ENCODE peak calls at places on chromosomes 13 and 19, in eight cellular contexts. A is choroid plexus epithelial cell; I is Peyer's patch; X is left lung; L is CD8-positive, alpha-beta T cell; K is MM.1S; U is heart right ventricle; Z is astrocyte. M is an unnamed sample.

GRCh38 chr19:10565028-10565566 is 713 bp downstream of the KRI1 start:
- DNase-seq in A (peak), I (peak), X (no peak), L (peak), K (peak), U (peak), Z (no peak), M (no peak)

GRCh38 chr13:113863511-113864302 is at the start of gene GAS6:
- DNase-seq in A (peak), I (no peak), X (peak), L (no peak), K (peak), U (peak), Z (no peak), M (no peak)

GRCh38 chr13:41098761-41099160 is 33.8 kb downstream of the KBTBD6 start:
- DNase-seq in A (no peak), I (no peak), X (no peak), L (no peak), K (no peak), U (no peak), Z (no peak), M (no peak)

GRCh38 chr13:108060111-108060510 is 155.2 kb downstream of the LIG4 start:
- DNase-seq in A (no peak), I (no peak), X (no peak), L (no peak), K (no peak), U (no peak), Z (no peak), M (no peak)

GRCh38 chr13:31051999-31052398 is 109.7 kb downstream of the HSPH1 start:
- DNase-seq in A (no peak), I (no peak), X (no peak), L (no peak), K (no peak), U (no peak), Z (no peak), M (no peak)

GRCh38 chr13:105196052-105196451 is 1339.4 kb downstream of the EFNB2 start:
- DNase-seq in A (peak), I (no peak), X (no peak), L (no peak), K (no peak), U (no peak), Z (peak), M (no peak)

GRCh38 chr19:4390017-4390861 is 10.1 kb downstream of the SH3GL1 start:
- DNase-seq in A (peak), I (no peak), X (peak), L (no peak), K (no peak), U (peak), Z (no peak), M (no peak)

GRCh38 chr13:107721436-107721835 is 493.9 kb downstream of the LIG4 start:
- DNase-seq in A (peak), I (no peak), X (no peak), L (no peak), K (no peak), U (no peak), Z (no peak), M (no peak)

GRCh38 chr19:54114340-54114826 is 1.1 kb downstream of the TFPT start:
- DNase-seq in A (peak), I (peak), X (peak), L (peak), K (no peak), U (peak), Z (peak), M (peak)

GRCh38 chr13:98837896-98838295 is 85.4 kb upstream of the SLC15A1 start:
- DNase-seq in A (no peak), I (no peak), X (no peak), L (no peak), K (no peak), U (no peak), Z (no peak), M (no peak)

GRCh38 chr13:40158218-40158617 is 502.8 kb downstream of the COG6 start:
- DNase-seq in A (no peak), I (no peak), X (no peak), L (no peak), K (no peak), U (no peak), Z (no peak), M (no peak)

GRCh38 chr13:40024578-40024952 is 369.1 kb downstream of the COG6 start:
- DNase-seq in A (peak), I (no peak), X (no peak), L (no peak), K (no peak), U (no peak), Z (no peak), M (no peak)

GRCh38 chr13:33112745-33113144 is 96.5 kb downstream of the KL start:
- DNase-seq in A (peak), I (no peak), X (no peak), L (no peak), K (no peak), U (no peak), Z (no peak), M (no peak)

GRCh38 chr19:58531052-58531600 is 11.5 kb upstream of the ZBTB45 start:
- DNase-seq in A (no peak), I (no peak), X (no peak), L (no peak), K (no peak), U (no peak), Z (no peak), M (no peak)

GRCh38 chr13:40550130-40550529 is 116.3 kb downstream of the FOXO1 start:
- DNase-seq in A (peak), I (no peak), X (no peak), L (no peak), K (no peak), U (no peak), Z (peak), M (no peak)

GRCh38 chr13:50195045-50195444 is 179.8 kb downstream of the KCNRG start:
- DNase-seq in A (no peak), I (no peak), X (no peak), L (no peak), K (no peak), U (no peak), Z (no peak), M (no peak)

GRCh38 chr13:51778407-51778806 is 25.6 kb downstream of the DHRS12 start:
- DNase-seq in A (no peak), I (no peak), X (no peak), L (no peak), K (no peak), U (no peak), Z (no peak), M (no peak)

GRCh38 chr19:34155686-34156085 is 16.6 kb upstream of the LSM14A start:
- DNase-seq in A (peak), I (no peak), X (no peak), L (no peak), K (no peak), U (no peak), Z (peak), M (no peak)

GRCh38 chr13:33251131-33251629 is 34.4 kb downstream of the STARD13 start:
- DNase-seq in A (peak), I (no peak), X (no peak), L (no peak), K (peak), U (peak), Z (peak), M (no peak)

GRCh38 chr13:50080158-50080855 is 65.1 kb downstream of the KCNRG start:
- DNase-seq in A (peak), I (no peak), X (no peak), L (no peak), K (peak), U (no peak), Z (peak), M (peak)

GRCh38 chr13:43470610-43471009 is 316.2 kb downstream of the ENOX1 start:
- DNase-seq in A (no peak), I (no peak), X (no peak), L (no peak), K (no peak), U (no peak), Z (no peak), M (no peak)

GRCh38 chr19:16041571-16042386 is 34.5 kb upstream of the TPM4 start:
- DNase-seq in A (peak), I (peak), X (peak), L (peak), K (peak), U (peak), Z (peak), M (peak)
- H3K4me3 ChIP-seq in A (peak), I (no peak), X (no peak), L (no peak), K (no peak), U (no peak), Z (peak), M (peak)

GRCh38 chr13:19074519-19074918 is 107.1 kb downstream of the TUBA3C start:
- DNase-seq in A (no peak), I (no peak), X (no peak), L (no peak), K (no peak), U (no peak), Z (no peak), M (no peak)
- H3K4me3 ChIP-seq in A (no peak), I (no peak), X (no peak), L (no peak), K (no peak), U (no peak), Z (no peak), M (no peak)

DNA sequence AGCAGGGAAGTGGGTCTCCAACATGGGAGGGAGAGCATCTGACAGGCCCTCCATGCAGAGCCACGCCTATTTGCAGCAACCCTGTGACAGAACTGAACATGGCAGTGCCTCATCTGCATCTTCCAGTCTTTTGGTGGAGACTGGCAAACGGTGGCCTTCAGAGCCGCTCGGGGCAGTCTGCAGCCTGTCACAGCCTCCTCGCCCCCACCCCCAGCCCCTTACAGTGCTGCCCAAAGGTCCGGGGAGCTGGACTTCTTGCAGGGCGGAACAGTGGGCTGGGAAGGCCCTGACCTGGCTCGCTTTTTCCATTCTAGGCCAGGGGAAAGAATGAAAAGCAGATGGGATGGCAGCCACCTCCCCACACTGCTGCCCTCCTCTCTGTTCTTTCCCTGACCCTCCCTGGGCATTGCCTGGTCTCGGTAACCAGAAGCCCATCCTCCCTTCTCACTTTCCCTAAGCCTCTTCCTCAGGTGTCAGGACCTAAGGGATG is 2.7 kb downstream of the CALM3 start:
- DNase-seq in A (no peak), I (peak), X (no peak), L (no peak), K (no peak), U (no peak), Z (no peak), M (no peak)
- H3K4me3 ChIP-seq in A (peak), I (no peak), X (no peak), L (no peak), K (no peak), U (no peak), Z (peak), M (no peak)

GRCh38 chr19:41478171-41478570 is 35.2 kb downstream of the ERICH4 start:
- DNase-seq in A (no peak), I (no peak), X (no peak), L (no peak), K (no peak), U (no peak), Z (no peak), M (no peak)

GRCh38 chr19:41476583-41476982 is 33.6 kb downstream of the ERICH4 start:
- DNase-seq in A (no peak), I (no peak), X (no peak), L (no peak), K (no peak), U (no peak), Z (no peak), M (no peak)

GRCh38 chr19:41479757-41480191 is 36.8 kb downstream of the ERICH4 start:
- DNase-seq in A (no peak), I (no peak), X (no peak), L (no peak), K (no peak), U (peak), Z (no peak), M (no peak)

GRCh38 chr19:41478875-41479756 is 36.2 kb downstream of the ERICH4 start:
- DNase-seq in A (no peak), I (no peak), X (no peak), L (no peak), K (no peak), U (no peak), Z (no peak), M (no peak)

GRCh38 chr19:41480336-41480735 is 37.4 kb downstream of the ERICH4 start:
- DNase-seq in A (no peak), I (no peak), X (no peak), L (no peak), K (no peak), U (no peak), Z (no peak), M (no peak)
- H3K4me3 ChIP-seq in A (no peak), I (no peak), X (no peak), L (no peak), K (no peak), U (no peak), Z (no peak), M (no peak)

GRCh38 chr13:110811751-110812110 is 98.2 kb downstream of the ING1 start:
- DNase-seq in A (no peak), I (no peak), X (no peak), L (no peak), K (no peak), U (no peak), Z (no peak), M (no peak)
- H3K4me3 ChIP-seq in A (no peak), I (no peak), X (no peak), L (no peak), K (no peak), U (no peak), Z (peak), M (no peak)

DNA sequence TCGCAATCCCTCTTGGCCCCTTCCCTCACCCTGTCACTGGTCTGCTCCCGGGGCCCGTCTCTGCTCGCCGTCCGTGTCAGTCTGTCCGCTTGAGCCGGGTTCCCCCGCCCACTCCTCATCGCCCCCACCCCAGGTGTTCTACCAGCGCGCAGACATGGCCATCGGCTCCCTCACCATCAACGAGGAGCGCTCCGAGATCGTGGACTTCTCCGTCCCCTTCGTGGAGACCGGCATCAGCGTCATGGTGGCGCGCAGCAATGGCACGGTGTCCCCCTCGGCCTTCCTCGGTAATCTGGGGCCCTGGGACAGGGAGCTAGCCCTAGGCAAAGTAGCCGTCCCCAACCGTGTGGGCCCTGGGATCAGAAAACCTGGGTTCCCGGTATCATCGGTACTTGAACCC is 22.4 kb downstream of the GRIN2D start:
- DNase-seq in A (no peak), I (no peak), X (peak), L (no peak), K (no peak), U (no peak), Z (no peak), M (no peak)
- H3K4me3 ChIP-seq in A (no peak), I (no peak), X (peak), L (peak), K (no peak), U (no peak), Z (no peak), M (no peak)

GRCh38 chr13:109779876-109780516 is 6.4 kb downstream of the IRS2 start:
- DNase-seq in A (no peak), I (no peak), X (no peak), L (no peak), K (no peak), U (no peak), Z (no peak), M (no peak)
- H3K4me3 ChIP-seq in A (peak), I (no peak), X (peak), L (no peak), K (no peak), U (peak), Z (peak), M (no peak)

DNA sequence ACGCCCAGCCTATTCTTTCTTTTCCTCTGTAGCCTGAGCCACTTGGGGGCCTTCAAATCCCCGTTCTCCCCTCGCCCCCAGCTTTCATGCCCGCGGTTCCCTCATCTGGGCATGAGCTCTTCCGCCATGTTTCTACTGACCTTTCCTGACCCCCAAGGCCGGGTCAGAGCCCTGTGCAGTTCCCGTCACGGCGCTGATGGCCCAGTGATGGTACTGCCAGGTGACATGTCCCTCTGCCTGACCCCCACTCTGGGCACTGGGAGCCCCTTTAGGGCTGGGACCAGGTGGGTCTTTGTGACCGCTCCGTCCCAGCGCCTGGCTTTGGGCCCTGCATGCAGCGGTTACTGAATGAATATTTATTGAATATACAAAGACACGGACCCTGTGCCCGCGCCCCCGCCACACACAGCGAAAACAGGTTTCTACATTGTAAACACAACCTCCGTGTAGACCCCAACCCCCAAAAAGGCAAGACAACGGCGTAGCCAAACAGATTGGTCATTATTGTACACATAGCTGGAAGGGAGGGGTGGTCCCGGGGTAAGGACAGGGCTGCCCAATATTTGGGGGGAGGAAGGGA is 7.7 kb downstream of the GPR108 start:
- DNase-seq in A (no peak), I (no peak), X (peak), L (no peak), K (no peak), U (no peak), Z (no peak), M (no peak)
- H3K4me3 ChIP-seq in A (no peak), I (no peak), X (peak), L (no peak), K (no peak), U (no peak), Z (no peak), M (no peak)

DNA sequence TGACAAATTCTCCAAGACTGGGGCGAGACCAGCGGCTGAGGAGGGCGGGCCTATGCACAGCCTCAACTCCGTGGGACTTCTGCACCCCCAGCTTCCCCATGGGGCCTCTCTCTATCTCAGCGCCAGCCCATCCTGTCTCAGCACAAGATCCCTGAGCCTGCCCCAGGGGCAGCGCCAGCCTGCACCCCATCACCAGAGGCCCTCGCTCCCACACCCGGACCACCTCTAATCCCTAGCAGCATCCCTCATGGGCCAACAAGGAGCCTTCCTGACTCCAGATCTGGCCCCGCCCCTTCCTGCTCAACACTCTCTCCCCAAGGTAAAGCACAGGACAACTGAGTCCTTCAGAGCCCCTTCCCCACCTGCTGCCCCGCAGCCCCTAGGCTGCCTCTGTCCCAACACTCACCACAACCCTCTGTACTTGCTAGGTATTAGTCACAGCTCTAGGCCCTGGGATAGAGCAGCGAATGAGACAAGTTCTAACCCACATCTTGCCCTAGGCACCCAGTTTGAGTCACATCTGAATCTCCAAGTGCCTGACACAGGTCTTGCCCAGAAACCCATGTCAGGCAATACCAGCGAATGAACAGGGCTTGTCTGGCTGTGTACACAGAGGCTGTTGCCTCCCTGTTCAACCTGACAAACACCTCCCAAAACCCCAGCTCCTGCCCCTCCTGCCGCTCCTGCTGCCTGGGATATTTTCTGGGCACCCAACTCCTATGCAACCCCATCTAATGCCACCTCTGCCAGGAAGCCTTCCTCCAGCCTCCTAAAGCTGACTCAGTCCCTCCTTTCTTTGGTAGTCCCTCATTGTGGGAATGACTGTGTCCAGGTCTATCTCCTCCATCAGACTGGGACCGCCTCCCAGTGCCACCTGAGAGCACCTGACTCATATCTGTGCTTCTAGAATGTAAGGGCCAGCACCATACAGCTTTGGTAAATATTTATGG is 18.6 kb downstream of the GRIK5 start:
- DNase-seq in A (no peak), I (no peak), X (peak), L (no peak), K (no peak), U (no peak), Z (no peak), M (no peak)
- H3K4me3 ChIP-seq in A (no peak), I (no peak), X (no peak), L (no peak), K (no peak), U (no peak), Z (no peak), M (no peak)

M was measured in Jurkat, Clone E6-1.